ENCODE peak calls at places on chromosomes 2 and 18, in nine cellular contexts. One of them, this sample, is unnamed.

GRCh38 chr2:62597323-62597722 is 91.3 kb upstream of the TMEM17 start:
- DNase-seq in GM23338: no peak
- DNase-seq in neural progenitor cell: no peak
- DNase-seq in SK-N-SH: no peak
- DNase-seq in hepatocyte: no peak
- DNase-seq in MM.1S: no peak
- DNase-seq in GM23248: peak; percentile 69
- DNase-seq in HCT116: no peak
- DNase-seq in PC-3: no peak
- DNase-seq in this sample: no peak

GRCh38 chr2:106160786-106161261 is 33.3 kb downstream of the UXS1 start:
- DNase-seq in hepatocyte: no peak
- DNase-seq in PC-3: no peak
- DNase-seq in MM.1S: no peak
- DNase-seq in GM23248: no peak
- DNase-seq in neural progenitor cell: no peak
- DNase-seq in SK-N-SH: no peak
- DNase-seq in HCT116: no peak
- DNase-seq in GM23338: no peak
- DNase-seq in this sample: peak; percentile 78

GRCh38 chr2:174873457-174873856 is 109.2 kb upstream of the CHRNA1 start:
- DNase-seq in hepatocyte: no peak
- DNase-seq in neural progenitor cell: peak; percentile 16
- DNase-seq in SK-N-SH: no peak
- DNase-seq in PC-3: no peak
- DNase-seq in MM.1S: no peak
- DNase-seq in HCT116: no peak
- DNase-seq in GM23248: peak; percentile 17
- DNase-seq in GM23338: peak; percentile 38
- DNase-seq in this sample: no peak

GRCh38 chr18:48539406-48540328 is 836 bp downstream of the CTIF start:
- DNase-seq in SK-N-SH: peak; percentile 71
- DNase-seq in PC-3: peak; percentile 19
- DNase-seq in HCT116: no peak
- DNase-seq in hepatocyte: peak; percentile 76
- DNase-seq in MM.1S: peak; percentile 16
- DNase-seq in neural progenitor cell: peak; percentile 83
- DNase-seq in GM23248: peak; percentile 84
- DNase-seq in GM23338: peak; percentile 75
- DNase-seq in this sample: no peak

GRCh38 chr2:159735648-159736047 is 23.3 kb downstream of the MARCHF7 start:
- DNase-seq in GM23338: no peak
- DNase-seq in hepatocyte: no peak
- DNase-seq in MM.1S: no peak
- DNase-seq in HCT116: no peak
- DNase-seq in GM23248: no peak
- DNase-seq in neural progenitor cell: no peak
- DNase-seq in SK-N-SH: no peak
- DNase-seq in PC-3: no peak
- DNase-seq in this sample: no peak

GRCh38 chr2:30149513-30149912 is 2.7 kb downstream of the YPEL5 start:
- DNase-seq in SK-N-SH: no peak
- DNase-seq in neural progenitor cell: peak; percentile 40
- DNase-seq in GM23248: peak; percentile 27
- DNase-seq in HCT116: no peak
- DNase-seq in GM23338: peak; percentile 80
- DNase-seq in hepatocyte: peak; percentile 37
- DNase-seq in MM.1S: no peak
- DNase-seq in PC-3: peak; percentile 19
- DNase-seq in this sample: peak; percentile 29

GRCh38 chr2:168456526-168457176 is 579 bp downstream of the CERS6 start:
- DNase-seq in neural progenitor cell: peak; percentile 77
- DNase-seq in MM.1S: peak; percentile 62
- DNase-seq in GM23248: peak; percentile 66
- DNase-seq in hepatocyte: peak; percentile 70
- DNase-seq in SK-N-SH: peak; percentile 82
- DNase-seq in PC-3: peak; percentile 33
- DNase-seq in GM23338: peak; percentile 67
- DNase-seq in HCT116: no peak
- DNase-seq in this sample: no peak

GRCh38 chr2:66301073-66301766 is 133.7 kb upstream of the MEIS1 start:
- DNase-seq in hepatocyte: no peak
- DNase-seq in GM23338: no peak
- DNase-seq in SK-N-SH: no peak
- DNase-seq in neural progenitor cell: no peak
- DNase-seq in MM.1S: no peak
- DNase-seq in PC-3: no peak
- DNase-seq in GM23248: peak; percentile 33
- DNase-seq in HCT116: no peak
- DNase-seq in this sample: no peak

GRCh38 chr18:8696749-8697211 is 8.6 kb upstream of the MTCL1 start:
- DNase-seq in neural progenitor cell: peak; percentile 68
- DNase-seq in MM.1S: peak; percentile 72
- DNase-seq in HCT116: peak; percentile 23
- DNase-seq in SK-N-SH: peak; percentile 85
- DNase-seq in PC-3: peak; percentile 81
- DNase-seq in hepatocyte: peak; percentile 78
- DNase-seq in GM23338: peak; percentile 72
- DNase-seq in GM23248: peak; percentile 76
- DNase-seq in this sample: peak; percentile 75

GRCh38 chr18:48168861-48169260 is 238.4 kb upstream of the SMAD2 start:
- DNase-seq in MM.1S: no peak
- DNase-seq in neural progenitor cell: no peak
- DNase-seq in GM23248: no peak
- DNase-seq in GM23338: no peak
- DNase-seq in HCT116: no peak
- DNase-seq in hepatocyte: no peak
- DNase-seq in SK-N-SH: no peak
- DNase-seq in PC-3: no peak
- DNase-seq in this sample: no peak

GRCh38 chr18:48186861-48187260 is 222.3 kb downstream of the ZBTB7C start:
- DNase-seq in SK-N-SH: peak; percentile 63
- DNase-seq in neural progenitor cell: no peak
- DNase-seq in HCT116: no peak
- DNase-seq in hepatocyte: no peak
- DNase-seq in GM23248: no peak
- DNase-seq in PC-3: no peak
- DNase-seq in GM23338: no peak
- DNase-seq in MM.1S: no peak
- DNase-seq in this sample: no peak

GRCh38 chr2:95526360-95527341 is 42.1 kb upstream of the TRIM43B start:
- DNase-seq in GM23338: peak; percentile 78
- DNase-seq in hepatocyte: no peak
- DNase-seq in neural progenitor cell: no peak
- DNase-seq in PC-3: peak; percentile 67
- DNase-seq in HCT116: peak; percentile 29
- DNase-seq in SK-N-SH: peak; percentile 80
- DNase-seq in GM23248: peak; percentile 90
- DNase-seq in MM.1S: peak; percentile 82
- DNase-seq in this sample: no peak

GRCh38 chr2:220198911-220199310 is 571.5 kb downstream of the SLC4A3 start:
- DNase-seq in PC-3: peak; percentile 83
- DNase-seq in HCT116: no peak
- DNase-seq in GM23248: peak; percentile 95
- DNase-seq in neural progenitor cell: no peak
- DNase-seq in SK-N-SH: no peak
- DNase-seq in hepatocyte: no peak
- DNase-seq in GM23338: no peak
- DNase-seq in MM.1S: no peak
- DNase-seq in this sample: no peak

GRCh38 chr2:149038442-149039212 is at the start of gene LYPD6B:
- DNase-seq in GM23248: peak; percentile 38
- DNase-seq in PC-3: peak; percentile 63
- DNase-seq in hepatocyte: peak; percentile 84
- DNase-seq in neural progenitor cell: peak; percentile 70
- DNase-seq in MM.1S: peak; percentile 80
- DNase-seq in GM23338: peak; percentile 79
- DNase-seq in HCT116: no peak
- DNase-seq in SK-N-SH: peak; percentile 87
- DNase-seq in this sample: no peak

GRCh38 chr18:5546660-5547059 is 2.9 kb upstream of the EPB41L3 start:
- DNase-seq in GM23338: peak; percentile 80
- DNase-seq in neural progenitor cell: peak; percentile 72
- DNase-seq in hepatocyte: peak; percentile 68
- DNase-seq in GM23248: peak; percentile 78
- DNase-seq in PC-3: peak; percentile 30
- DNase-seq in SK-N-SH: peak; percentile 33
- DNase-seq in HCT116: no peak
- DNase-seq in MM.1S: no peak
- DNase-seq in this sample: no peak

GRCh38 chr18:11104307-11104706 is 45.1 kb downstream of the PIEZO2 start:
- DNase-seq in GM23248: no peak
- DNase-seq in HCT116: no peak
- DNase-seq in neural progenitor cell: no peak
- DNase-seq in GM23338: no peak
- DNase-seq in PC-3: no peak
- DNase-seq in hepatocyte: no peak
- DNase-seq in SK-N-SH: no peak
- DNase-seq in MM.1S: no peak
- DNase-seq in this sample: no peak

GRCh38 chr2:241851325-241852115 is 7.2 kb downstream of the PDCD1 start:
- DNase-seq in HCT116: no peak
- DNase-seq in SK-N-SH: peak; percentile 31
- DNase-seq in GM23248: no peak
- DNase-seq in MM.1S: no peak
- DNase-seq in neural progenitor cell: no peak
- DNase-seq in GM23338: no peak
- DNase-seq in PC-3: no peak
- DNase-seq in hepatocyte: no peak
- DNase-seq in this sample: no peak

GRCh38 chr2:186575302-186575701 is 14.6 kb upstream of the ITGAV start:
- DNase-seq in hepatocyte: peak; percentile 92
- DNase-seq in PC-3: peak; percentile 96
- DNase-seq in GM23248: peak; percentile 99
- DNase-seq in HCT116: peak; percentile 83
- DNase-seq in SK-N-SH: peak; percentile 41
- DNase-seq in GM23338: peak; percentile 49
- DNase-seq in MM.1S: no peak
- DNase-seq in neural progenitor cell: no peak
- DNase-seq in this sample: no peak

GRCh38 chr2:120863173-120863545 is 127.5 kb downstream of the GLI2 start:
- DNase-seq in GM23248: no peak
- DNase-seq in hepatocyte: no peak
- DNase-seq in GM23338: no peak
- DNase-seq in PC-3: no peak
- DNase-seq in MM.1S: no peak
- DNase-seq in neural progenitor cell: no peak
- DNase-seq in SK-N-SH: no peak
- DNase-seq in HCT116: no peak
- DNase-seq in this sample: no peak

GRCh38 chr2:236161082-236161462 is 7.1 kb downstream of the GBX2 start:
- DNase-seq in neural progenitor cell: peak; percentile 38
- DNase-seq in HCT116: no peak
- DNase-seq in GM23338: peak; percentile 49
- DNase-seq in MM.1S: no peak
- DNase-seq in SK-N-SH: no peak
- DNase-seq in hepatocyte: no peak
- DNase-seq in GM23248: no peak
- DNase-seq in PC-3: no peak
- DNase-seq in this sample: no peak

GRCh38 chr2:15311201-15311882 is 249.8 kb downstream of the NBAS start:
- DNase-seq in GM23248: no peak
- DNase-seq in PC-3: no peak
- DNase-seq in MM.1S: no peak
- DNase-seq in neural progenitor cell: no peak
- DNase-seq in GM23338: no peak
- DNase-seq in hepatocyte: no peak
- DNase-seq in HCT116: no peak
- DNase-seq in SK-N-SH: no peak
- DNase-seq in this sample: peak; percentile 21
- TF ChIP-seq EZH2phosphoT487 in GM23248: no peak
- TF ChIP-seq EZH2phosphoT487 in PC-3: no peak
- TF ChIP-seq EZH2phosphoT487 in MM.1S: no peak
- TF ChIP-seq EZH2phosphoT487 in neural progenitor cell: no peak
- TF ChIP-seq EZH2phosphoT487 in GM23338: no peak
- TF ChIP-seq EZH2phosphoT487 in hepatocyte: no peak
- TF ChIP-seq EZH2phosphoT487 in HCT116: no peak
- TF ChIP-seq EZH2phosphoT487 in SK-N-SH: no peak
- TF ChIP-seq EZH2phosphoT487 in this sample: no peak

GRCh38 chr2:54639609-54640008 is 83.9 kb upstream of the EML6 start:
- DNase-seq in HCT116: no peak
- DNase-seq in GM23338: no peak
- DNase-seq in GM23248: peak; percentile 46
- DNase-seq in MM.1S: no peak
- DNase-seq in hepatocyte: no peak
- DNase-seq in SK-N-SH: no peak
- DNase-seq in neural progenitor cell: no peak
- DNase-seq in PC-3: peak; percentile 46
- DNase-seq in this sample: no peak
- H3K4me1 ChIP-seq in HCT116: no peaks in the 10 kb centered on the region
- H3K4me1 ChIP-seq in GM23338: no peaks in the 10 kb centered on the region
- H3K4me1 ChIP-seq in GM23248: peaks cover 15% of the 10 kb centered on the region
- H3K4me1 ChIP-seq in MM.1S: peaks cover 36% of the 10 kb centered on the region
- H3K4me1 ChIP-seq in hepatocyte: peaks cover 34% of the 10 kb centered on the region
- H3K4me1 ChIP-seq in SK-N-SH: peaks cover 19% of the 10 kb centered on the region
- H3K4me1 ChIP-seq in neural progenitor cell: no peaks in the 10 kb centered on the region
- H3K4me1 ChIP-seq in PC-3: no peaks in the 10 kb centered on the region
- H3K4me1 ChIP-seq in this sample: peaks cover 48% of the 10 kb centered on the region

GRCh38 chr18:79509536-79509930 is 113.8 kb downstream of the NFATC1 start:
- DNase-seq in SK-N-SH: no peak
- DNase-seq in neural progenitor cell: no peak
- DNase-seq in hepatocyte: no peak
- DNase-seq in PC-3: no peak
- DNase-seq in GM23248: no peak
- DNase-seq in GM23338: no peak
- DNase-seq in HCT116: no peak
- DNase-seq in MM.1S: no peak
- DNase-seq in this sample: no peak
- TF ChIP-seq EZH2phosphoT487 in SK-N-SH: no peak
- TF ChIP-seq EZH2phosphoT487 in neural progenitor cell: no peak
- TF ChIP-seq EZH2phosphoT487 in hepatocyte: no peak
- TF ChIP-seq EZH2phosphoT487 in PC-3: no peak
- TF ChIP-seq EZH2phosphoT487 in GM23248: no peak
- TF ChIP-seq EZH2phosphoT487 in GM23338: no peak
- TF ChIP-seq EZH2phosphoT487 in HCT116: no peak
- TF ChIP-seq EZH2phosphoT487 in MM.1S: no peak
- TF ChIP-seq EZH2phosphoT487 in this sample: no peak

GRCh38 chr2:112530728-112531127 is 11.5 kb upstream of the POLR1B start:
- DNase-seq in MM.1S: no peak
- DNase-seq in SK-N-SH: no peak
- DNase-seq in hepatocyte: no peak
- DNase-seq in neural progenitor cell: no peak
- DNase-seq in GM23248: no peak
- DNase-seq in GM23338: no peak
- DNase-seq in PC-3: no peak
- DNase-seq in HCT116: no peak
- DNase-seq in this sample: no peak

GRCh38 chr2:112534826-112535225 is 7.4 kb upstream of the POLR1B start:
- DNase-seq in GM23338: no peak
- DNase-seq in PC-3: no peak
- DNase-seq in MM.1S: no peak
- DNase-seq in neural progenitor cell: no peak
- DNase-seq in SK-N-SH: no peak
- DNase-seq in GM23248: no peak
- DNase-seq in hepatocyte: no peak
- DNase-seq in HCT116: no peak
- DNase-seq in this sample: no peak

GRCh38 chr2:112529751-112530150 is 12.5 kb upstream of the POLR1B start:
- DNase-seq in neural progenitor cell: no peak
- DNase-seq in PC-3: no peak
- DNase-seq in GM23248: no peak
- DNase-seq in MM.1S: no peak
- DNase-seq in SK-N-SH: no peak
- DNase-seq in GM23338: no peak
- DNase-seq in hepatocyte: no peak
- DNase-seq in HCT116: no peak
- DNase-seq in this sample: no peak
- H3K4me1 ChIP-seq in neural progenitor cell: no peaks in the 10 kb centered on the region
- H3K4me1 ChIP-seq in PC-3: no peaks in the 10 kb centered on the region
- H3K4me1 ChIP-seq in GM23248: no peaks in the 10 kb centered on the region
- H3K4me1 ChIP-seq in MM.1S: no peaks in the 10 kb centered on the region
- H3K4me1 ChIP-seq in SK-N-SH: no peaks in the 10 kb centered on the region
- H3K4me1 ChIP-seq in GM23338: no peaks in the 10 kb centered on the region
- H3K4me1 ChIP-seq in hepatocyte: no peaks in the 10 kb centered on the region
- H3K4me1 ChIP-seq in HCT116: no peaks in the 10 kb centered on the region
- H3K4me1 ChIP-seq in this sample: no peaks in the 10 kb centered on the region